ENCODE peak calls at places on chromosomes 5 and 9, in nine cellular contexts. R is transverse colon, X is A549, I is stomach, K is HepG2, E is sigmoid colon, B is SK-N-SH, S is upper lobe of left lung, M is H1. Y is an unnamed sample. For H3K4me1, the result is how much of the 10 kb centered on the place peaks cover.

GRCh38 chr5:56481147-56481997 is 248.2 kb upstream of the ANKRD55 start:
- DNase-seq in B (peak), M (peak), E (peak), S (peak), X (peak), K (peak), I (peak), R (peak), Y (peak)

GRCh38 chr5:60178101-60178500 is 284.6 kb upstream of the PDE4D start:
- DNase-seq in E (no peak), R (no peak), S (no peak), X (no peak), B (no peak), K (no peak), I (no peak), M (no peak), Y (no peak)

GRCh38 chr9:79616013-79616412 is 44.2 kb downstream of the TLE4 start:
- DNase-seq in E (no peak), I (no peak), B (no peak), R (no peak), M (no peak), X (no peak), S (no peak), K (no peak), Y (no peak)

GRCh38 chr5:132663771-132664695 is 6.1 kb downstream of the IL13 start:
- DNase-seq in X (no peak), I (peak), R (no peak), M (no peak), E (no peak), S (no peak), B (no peak), K (no peak), Y (no peak)

GRCh38 chr5:117182104-117182503 is 607.5 kb upstream of the SEMA6A start:
- DNase-seq in I (no peak), B (no peak), X (no peak), E (no peak), S (no peak), R (no peak), M (no peak), K (no peak), Y (no peak)

GRCh38 chr5:124420952-124421351 is 325.5 kb downstream of the ZNF608 start:
- DNase-seq in X (no peak), R (no peak), K (no peak), S (no peak), B (no peak), M (no peak), E (no peak), I (no peak), Y (no peak)

GRCh38 chr5:13866792-13867191 is 77.7 kb downstream of the DNAH5 start:
- DNase-seq in B (no peak), X (peak), M (peak), I (no peak), K (peak), S (no peak), E (no peak), R (no peak), Y (no peak)

GRCh38 chr9:16125637-16126036 is 572.8 kb downstream of the CCDC171 start:
- DNase-seq in E (no peak), I (no peak), S (no peak), M (no peak), R (no peak), B (no peak), K (no peak), X (no peak), Y (no peak)

GRCh38 chr5:156186760-156187159 is 140.2 kb upstream of the SGCD start:
- DNase-seq in K (no peak), E (no peak), X (peak), S (no peak), B (no peak), I (no peak), M (no peak), R (no peak), Y (no peak)

GRCh38 chr5:161498531-161498930 is 48.0 kb downstream of the GABRB2 start:
- DNase-seq in K (no peak), B (no peak), I (no peak), X (no peak), M (no peak), R (no peak), E (no peak), S (no peak), Y (no peak)

GRCh38 chr9:124420991-124421543 is 5.8 kb upstream of the PSMB7 start:
- DNase-seq in B (no peak), S (no peak), K (no peak), E (peak), M (no peak), I (no peak), X (no peak), R (no peak), Y (no peak)

GRCh38 chr9:131334568-131335105 is 45.1 kb downstream of the PLPP7 start:
- DNase-seq in E (peak), X (no peak), R (no peak), I (no peak), K (no peak), B (no peak), M (no peak), S (no peak), Y (peak)

GRCh38 chr9:134418986-134419683 is 92.9 kb downstream of the RXRA start:
- DNase-seq in R (no peak), S (no peak), X (no peak), E (no peak), I (no peak), K (no peak), M (no peak), B (no peak), Y (peak)

GRCh38 chr5:139415221-139415861 is 11.5 kb upstream of the SPATA24 start:
- DNase-seq in B (no peak), X (no peak), M (no peak), K (no peak), S (no peak), I (no peak), E (peak), R (no peak), Y (no peak)

GRCh38 chr5:127848098-127848497 is 144.9 kb downstream of the CCDC192 start:
- DNase-seq in M (no peak), B (no peak), K (no peak), R (peak), X (no peak), E (no peak), I (no peak), S (no peak), Y (no peak)

GRCh38 chr9:95793924-95794828 is 81.3 kb upstream of the ERCC6L2 start:
- DNase-seq in B (no peak), R (no peak), M (no peak), S (no peak), E (no peak), X (no peak), K (no peak), I (no peak), Y (no peak)

GRCh38 chr9:20083417-20083816 is 294.6 kb upstream of the SLC24A2 start:
- DNase-seq in B (peak), I (no peak), K (no peak), R (no peak), M (no peak), S (no peak), X (no peak), E (no peak), Y (no peak)

GRCh38 chr5:157471709-157472108 is 11.7 kb downstream of the NIPAL4 start:
- DNase-seq in I (no peak), B (peak), K (peak), S (no peak), R (no peak), E (no peak), X (peak), M (no peak), Y (no peak)

GRCh38 chr5:116361171-116361967 is 213.3 kb downstream of the SEMA6A start:
- DNase-seq in E (peak), M (peak), S (peak), I (peak), K (no peak), X (no peak), B (peak), R (peak), Y (peak)

GRCh38 chr5:54701179-54701578 is 183.6 kb downstream of the SNX18 start:
- DNase-seq in M (no peak), I (no peak), E (no peak), K (no peak), B (no peak), S (peak), R (no peak), X (peak), Y (peak)

GRCh38 chr5:6733411-6734242 is 20.4 kb downstream of the TENT4A start:
- DNase-seq in B (no peak), X (no peak), I (no peak), E (peak), M (no peak), K (no peak), R (no peak), S (no peak), Y (no peak)

GRCh38 chr5:91143840-91144239 is 239.3 kb downstream of the ARRDC3 start:
- DNase-seq in M (no peak), B (no peak), X (no peak), K (no peak), R (no peak), S (no peak), I (no peak), E (no peak), Y (no peak)

GRCh38 chr5:54556136-54556535 is 38.6 kb downstream of the SNX18 start:
- DNase-seq in M (no peak), R (no peak), B (no peak), X (no peak), K (no peak), I (no peak), E (no peak), S (no peak), Y (no peak)

DNA sequence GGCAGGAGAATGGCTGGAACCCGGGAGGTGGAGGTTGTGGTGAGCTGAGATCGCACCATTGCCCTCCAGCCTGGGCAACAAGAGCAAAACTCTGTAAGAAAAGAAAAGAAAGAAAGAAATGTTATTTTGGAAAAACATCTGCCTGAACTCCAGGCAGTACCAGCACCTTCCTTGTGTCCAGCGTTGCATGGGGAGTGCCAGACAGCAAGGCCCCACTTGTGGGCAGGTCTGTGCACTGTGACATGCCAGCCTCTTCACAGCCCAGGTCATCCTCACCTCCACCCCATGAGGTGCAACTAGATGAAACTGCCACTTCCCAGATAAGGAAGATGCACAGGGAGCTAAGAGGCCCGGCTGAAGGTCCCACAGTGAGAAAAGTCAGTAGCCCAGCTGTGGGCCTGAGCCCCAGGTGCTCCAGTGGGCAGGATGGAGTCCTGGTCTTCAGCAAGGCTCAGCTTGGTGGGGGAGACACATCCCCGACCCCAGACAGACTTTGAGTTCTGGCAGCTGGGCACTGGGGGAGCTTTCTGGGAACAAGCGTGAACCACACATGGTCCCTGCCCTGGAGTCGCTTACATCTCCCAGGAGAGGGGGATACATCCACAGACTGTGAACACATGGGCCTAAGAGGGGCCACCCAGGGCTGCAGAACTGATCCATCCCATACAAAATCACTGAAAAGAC is 146.9 kb upstream of the IER5L start:
- DNase-seq in M (no peak), B (no peak), I (no peak), X (no peak), K (no peak), S (no peak), E (peak), R (no peak), Y (no peak)
- H3K4me1 ChIP-seq in M (under half), B (under half), I (under half), X (under half), K (half or more), S (under half), E (under half), R (under half), Y (under half)

DNA sequence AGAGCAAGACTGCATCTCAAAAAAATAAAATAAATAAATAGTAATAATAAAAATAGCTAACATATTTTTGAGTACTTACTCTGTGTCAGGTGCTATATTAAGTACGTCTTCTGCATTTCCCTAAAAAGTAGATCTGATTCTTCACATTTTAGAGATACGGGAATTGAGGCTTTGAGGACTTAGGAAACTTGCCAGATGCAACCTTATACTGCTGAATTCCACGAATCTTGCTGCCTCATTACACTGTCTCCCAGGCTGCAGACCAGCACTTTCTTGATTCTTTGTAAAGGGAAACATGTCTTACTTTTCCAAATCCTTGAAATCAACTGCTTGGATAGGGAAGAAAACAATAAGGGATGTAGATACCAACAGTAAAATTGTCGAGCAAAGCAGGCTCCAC is 124.4 kb upstream of the RAI14 start:
- DNase-seq in M (no peak), B (no peak), R (no peak), K (no peak), E (no peak), S (no peak), I (no peak), X (no peak), Y (no peak)
- H3K27ac ChIP-seq in M (no peak), B (no peak), R (no peak), K (no peak), E (peak), S (no peak), I (no peak), X (peak), Y (no peak)

DNA sequence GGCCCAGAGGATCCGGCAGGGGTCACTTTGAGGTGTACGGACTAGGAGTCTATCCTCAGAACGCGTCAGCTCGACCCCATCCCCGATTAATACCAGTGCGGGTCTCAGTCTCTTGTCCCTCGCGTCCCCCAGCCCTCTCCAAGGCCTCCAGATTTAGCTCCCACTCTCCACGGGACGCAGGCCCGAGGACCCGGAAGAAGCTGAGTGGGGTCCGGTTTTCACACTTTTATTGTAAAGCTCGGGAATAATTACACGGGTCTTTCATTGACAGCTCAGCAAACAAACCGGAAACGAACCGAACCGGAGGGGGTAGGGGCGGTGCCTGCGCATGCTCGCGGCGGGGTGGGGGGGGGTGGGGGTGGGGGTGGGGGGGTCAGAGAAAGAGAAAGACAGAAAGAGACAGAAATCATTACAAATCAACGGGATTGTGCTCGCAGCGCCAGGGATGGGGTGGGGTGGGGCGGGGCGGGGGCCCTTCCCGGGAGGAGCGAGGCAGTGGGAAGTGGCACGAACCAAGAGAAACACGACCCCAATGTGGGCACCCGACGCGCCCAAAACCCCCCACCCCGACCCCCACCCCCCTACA is 27.9 kb downstream of the PCDH1 start:
- DNase-seq in X (peak), R (no peak), K (no peak), I (no peak), E (no peak), S (no peak), B (peak), M (no peak), Y (peak)
- TF ChIP-seq EP300 in X (no peak), R (no peak), K (no peak), I (no peak), E (no peak), S (no peak), B (no peak), M (no peak), Y (no peak)

GRCh38 chr5:142118421-142118686 is 9.8 kb downstream of the NDFIP1 start:
- DNase-seq in M (no peak), R (no peak), B (no peak), X (no peak), S (no peak), I (no peak), K (no peak), E (no peak), Y (no peak)
- H3K4me1 ChIP-seq in M (under half), R (under half), B (under half), X (under half), S (under half), I (under half), K (under half), E (half or more), Y (under half)

GRCh38 chr9:137226338-137227056 is 805 bp upstream of the RNF224 start:
- DNase-seq in E (no peak), R (no peak), K (no peak), I (no peak), S (no peak), X (no peak), M (no peak), B (no peak), Y (no peak)
- H3K27ac ChIP-seq in E (no peak), R (no peak), K (no peak), I (peak), S (peak), X (peak), M (no peak), B (no peak), Y (no peak)

DNA sequence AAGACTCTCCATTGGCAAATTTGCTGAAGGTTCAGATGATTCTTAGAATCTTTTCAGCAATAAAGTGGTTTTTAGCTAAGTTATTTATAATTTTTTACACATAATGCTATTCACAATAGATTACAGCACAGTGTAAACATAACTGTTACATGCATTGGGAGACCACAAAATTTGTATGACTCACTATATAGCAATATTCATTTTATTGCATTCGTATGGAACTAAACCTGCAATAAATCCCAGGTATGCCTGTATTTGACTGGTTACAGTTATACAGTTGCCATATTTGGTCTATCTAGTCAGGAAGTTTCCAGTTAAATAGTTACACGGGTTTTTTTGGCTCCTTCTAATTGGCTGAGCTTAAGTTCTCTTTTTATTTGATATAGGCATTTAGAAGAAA is 220.8 kb downstream of the MRPS30 start:
- DNase-seq in K (no peak), X (no peak), B (no peak), I (no peak), S (no peak), R (no peak), M (no peak), E (no peak), Y (no peak)
- TF ChIP-seq EP300 in K (no peak), X (no peak), B (no peak), I (no peak), S (no peak), R (no peak), M (no peak), E (no peak), Y (no peak)

GRCh38 chr9:70413427-70413797 is 1.0 kb downstream of the KLF9 start:
- DNase-seq in R (no peak), S (peak), K (no peak), B (peak), M (no peak), I (no peak), E (no peak), X (no peak), Y (no peak)

GRCh38 chr9:70415476-70415875 is 1.0 kb upstream of the KLF9 start:
- DNase-seq in E (no peak), I (no peak), S (no peak), R (no peak), X (no peak), B (no peak), K (no peak), M (no peak), Y (no peak)

GRCh38 chr9:70415041-70415440 is 584 bp upstream of the KLF9 start:
- DNase-seq in S (no peak), R (no peak), I (no peak), X (no peak), B (no peak), M (no peak), E (no peak), K (no peak), Y (no peak)

GRCh38 chr9:70412678-70413426 is 1.6 kb downstream of the KLF9 start:
- DNase-seq in E (peak), X (peak), M (peak), R (peak), K (peak), S (peak), I (peak), B (peak), Y (peak)

DNA sequence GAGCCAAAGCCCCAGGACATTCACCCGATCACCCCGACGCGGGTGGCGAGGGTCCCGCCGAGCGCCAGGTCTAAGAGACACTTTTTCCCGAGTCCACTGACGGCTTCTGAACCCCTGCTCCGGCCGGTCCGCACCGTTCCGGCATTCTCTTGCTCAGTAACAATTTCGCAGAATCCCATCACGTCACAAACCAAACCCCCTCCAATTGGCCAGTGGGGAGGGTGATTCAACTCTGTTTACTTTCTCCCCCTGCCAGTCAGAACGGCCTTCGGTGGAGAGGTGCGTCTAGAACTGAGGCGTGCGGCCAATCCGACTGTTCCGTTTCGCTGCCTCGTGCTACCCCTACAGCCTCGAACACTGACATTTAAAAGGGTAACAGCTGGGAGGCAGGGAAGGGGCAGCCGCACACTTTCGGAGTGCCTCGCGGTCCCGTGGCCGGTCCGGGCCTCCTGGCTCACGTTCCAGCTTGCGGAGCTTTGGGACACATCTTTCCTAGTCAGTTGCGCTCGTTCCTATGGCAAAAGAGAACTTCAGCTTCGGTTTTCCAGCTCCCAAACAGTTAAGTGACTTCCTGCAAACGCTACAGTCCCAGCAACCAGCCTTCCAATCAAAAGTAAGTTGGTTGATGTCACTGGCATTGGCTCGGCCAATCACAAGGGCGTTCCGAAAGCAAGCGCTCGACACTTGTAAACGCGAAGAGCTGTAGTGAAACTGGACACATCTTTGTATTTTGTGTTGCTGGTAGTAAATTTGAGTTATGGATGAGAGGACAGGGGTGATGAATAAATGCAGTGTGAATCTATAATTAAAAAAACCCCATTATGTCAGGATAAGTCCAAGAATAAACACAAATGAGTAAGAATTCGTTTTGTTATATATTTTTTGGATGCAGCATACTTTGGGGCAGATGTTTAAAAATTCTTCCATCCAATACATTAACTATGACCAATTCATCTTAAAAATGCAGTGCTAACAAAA is at the start of gene KLF9:
- DNase-seq in X (peak), S (peak), M (peak), K (peak), R (peak), B (peak), E (peak), I (peak), Y (peak)
- H3K4me1 ChIP-seq in X (under half), S (under half), M (under half), K (half or more), R (under half), B (under half), E (under half), I (under half), Y (under half)